ENCODE peak calls at places on chromosomes 1 and 21, in seven cellular contexts. Y, O, R, L, Z, S and F are unnamed samples.

GRCh38 chr1:173779946-173780345 is 44.5 kb upstream of the DARS2 start:
- DNase-seq in Y (no peak), O (no peak), R (no peak), L (no peak), Z (no peak), S (no peak), F (no peak)

GRCh38 chr1:165629848-165630628 is 996 bp upstream of the MGST3 start:
- DNase-seq in Y (no peak), O (no peak), R (no peak), L (no peak), Z (no peak), S (no peak), F (no peak)

GRCh38 chr1:165050246-165050645 is 306.3 kb downstream of the LMX1A start:
- DNase-seq in Y (no peak), O (no peak), R (no peak), L (no peak), Z (no peak), S (no peak), F (no peak)

GRCh38 chr21:15627823-15628222 is 102.0 kb upstream of the USP25 start:
- DNase-seq in Y (no peak), O (no peak), R (no peak), L (no peak), Z (no peak), S (no peak), F (no peak)

GRCh38 chr21:45592208-45592619 is 50.0 kb upstream of the SLC19A1 start:
- DNase-seq in Y (no peak), O (peak; percentile 18), R (no peak), L (no peak), Z (no peak), S (peak; percentile 35), F (no peak)

GRCh38 chr1:40862008-40862863 is at the start of gene CITED4:
- DNase-seq in Y (peak; percentile 98), O (peak; percentile 95), R (peak; percentile 93), L (peak; percentile 91), Z (peak; percentile 93), S (peak; percentile 99), F (peak; percentile 96)

GRCh38 chr1:89908294-89908992 is 86.5 kb upstream of the ZNF326 start:
- DNase-seq in Y (no peak), O (no peak), R (no peak), L (no peak), Z (no peak), S (no peak), F (no peak)

GRCh38 chr1:15656464-15656863 is 27.7 kb upstream of the PLEKHM2 start:
- DNase-seq in Y (no peak), O (no peak), R (no peak), L (no peak), Z (no peak), S (no peak), F (no peak)

GRCh38 chr1:73516458-73516857 is 681.5 kb downstream of the LRRIQ3 start:
- DNase-seq in Y (no peak), O (no peak), R (no peak), L (no peak), Z (no peak), S (no peak), F (no peak)

GRCh38 chr1:223712856-223713494 is 636 bp downstream of the CAPN2 start:
- DNase-seq in Y (no peak), O (peak; percentile 57), R (no peak), L (no peak), Z (no peak), S (peak; percentile 76), F (no peak)

GRCh38 chr21:41953831-41954653 is at the start of gene C2CD2:
- DNase-seq in Y (peak; percentile 80), O (peak; percentile 65), R (peak; percentile 85), L (no peak), Z (no peak), S (peak; percentile 84), F (peak; percentile 60)

GRCh38 chr1:15929258-15929935 is 46.5 kb downstream of the ZBTB17 start:
- DNase-seq in Y (no peak), O (no peak), R (no peak), L (no peak), Z (no peak), S (no peak), F (no peak)

GRCh38 chr1:202505356-202505755 is 156.9 kb downstream of the PPP1R12B start:
- DNase-seq in Y (no peak), O (no peak), R (peak; percentile 94), L (no peak), Z (no peak), S (no peak), F (no peak)

GRCh38 chr1:154711416-154711815 is 103.4 kb upstream of the ADAR start:
- DNase-seq in Y (no peak), O (no peak), R (no peak), L (no peak), Z (no peak), S (no peak), F (no peak)

DNA sequence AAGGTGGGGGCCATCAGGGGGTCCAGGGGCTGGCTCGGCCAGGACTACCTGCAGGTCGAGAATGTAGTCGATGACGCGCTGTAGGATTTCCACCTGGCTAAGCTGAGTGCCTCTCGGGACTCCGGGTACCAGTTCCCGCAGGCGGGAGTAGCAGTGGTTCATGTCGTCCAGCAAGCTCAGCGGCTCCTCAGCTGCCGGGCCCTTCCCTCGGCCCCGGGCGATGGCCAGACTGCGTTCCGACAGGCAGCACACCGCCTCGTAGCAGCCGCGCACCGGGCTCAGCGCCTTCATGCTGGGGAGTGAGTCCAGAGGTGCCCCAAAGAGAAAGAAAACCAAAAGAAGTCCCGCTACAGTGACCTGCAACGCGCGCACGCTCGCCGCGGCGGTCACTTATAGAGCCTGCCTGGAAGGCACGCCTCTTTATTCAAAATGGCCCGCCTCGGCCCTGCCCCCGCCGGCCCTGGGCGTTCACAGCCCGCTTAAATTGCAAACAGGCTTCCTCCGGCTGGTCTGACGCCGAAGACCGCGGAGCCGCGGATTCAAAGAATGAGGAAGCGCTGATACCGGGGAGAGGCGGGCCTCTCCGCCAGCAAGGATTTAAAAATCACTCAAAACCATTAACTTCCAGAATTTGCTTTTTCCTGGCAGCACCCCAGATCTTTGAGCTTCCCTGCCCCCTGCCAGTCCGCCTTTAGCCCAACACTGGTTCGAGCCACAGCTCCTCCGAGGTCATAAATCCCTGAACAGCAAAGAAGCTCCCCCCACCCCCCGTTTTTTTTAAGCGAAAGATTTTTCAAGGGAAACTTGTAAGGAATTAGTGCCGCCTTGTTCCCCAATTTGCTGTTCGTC is at the start of gene ID3:
- DNase-seq in Y (peak; percentile 98), O (peak; percentile 98), R (peak; percentile 99), L (peak; percentile 86), Z (peak; percentile 97), S (peak; percentile 98), F (peak; percentile 98)
- H3K4me1 ChIP-seq in Y (peaks cover 57% of the 10 kb centered on the region), O (peaks cover 86% of the 10 kb centered on the region), R (peaks cover 53% of the 10 kb centered on the region), L (peaks cover 69% of the 10 kb centered on the region), Z (peaks cover 52% of the 10 kb centered on the region), S (peaks cover 51% of the 10 kb centered on the region), F (peaks cover 9% of the 10 kb centered on the region)

GRCh38 chr1:31628931-31629582 is 11.6 kb downstream of the HCRTR1 start:
- DNase-seq in Y (no peak), O (no peak), R (no peak), L (no peak), Z (no peak), S (no peak), F (no peak)
- H3K4me1 ChIP-seq in Y (peaks cover 34% of the 10 kb centered on the region), O (peaks cover 31% of the 10 kb centered on the region), R (peaks cover 9% of the 10 kb centered on the region), L (no peaks in the 10 kb centered on the region), Z (peaks cover 10% of the 10 kb centered on the region), S (peaks cover 20% of the 10 kb centered on the region), F (peaks cover 17% of the 10 kb centered on the region)

GRCh38 chr1:79396901-79397300 is 390.4 kb upstream of the ADGRL4 start:
- DNase-seq in Y (no peak), O (no peak), R (no peak), L (no peak), Z (no peak), S (no peak), F (no peak)

DNA sequence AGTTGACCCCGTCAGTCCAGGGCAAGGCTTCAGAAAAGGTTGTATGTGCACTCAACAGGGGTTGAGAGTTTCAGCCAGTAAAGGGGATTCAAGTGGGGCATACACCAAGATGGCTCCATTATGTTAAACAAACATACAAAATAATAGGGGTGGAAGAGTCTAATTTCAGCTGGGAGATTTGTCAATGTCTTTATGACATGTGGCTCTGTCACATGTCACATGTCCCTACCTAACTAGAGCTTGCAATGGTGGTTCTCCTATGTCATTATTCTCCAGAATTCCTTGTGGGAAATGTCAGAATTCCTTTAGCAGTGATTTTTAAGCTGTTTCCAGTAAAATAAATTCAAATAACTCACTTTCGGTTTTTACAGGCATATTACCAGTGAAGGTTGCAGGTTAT is 392.0 kb upstream of the ADGRL4 start:
- DNase-seq in Y (no peak), O (no peak), R (no peak), L (no peak), Z (no peak), S (no peak), F (no peak)
- H3K4me1 ChIP-seq in Y (no peaks in the 10 kb centered on the region), O (no peaks in the 10 kb centered on the region), R (no peaks in the 10 kb centered on the region), L (no peaks in the 10 kb centered on the region), Z (no peaks in the 10 kb centered on the region), S (no peaks in the 10 kb centered on the region), F (no peaks in the 10 kb centered on the region)

GRCh38 chr1:160546942-160547341 is 23.9 kb upstream of the SLAMF6 start:
- DNase-seq in Y (no peak), O (no peak), R (no peak), L (no peak), Z (no peak), S (no peak), F (no peak)
- H3K4me1 ChIP-seq in Y (no peaks in the 10 kb centered on the region), O (peaks cover 8% of the 10 kb centered on the region), R (peaks cover 5% of the 10 kb centered on the region), L (no peaks in the 10 kb centered on the region), Z (no peaks in the 10 kb centered on the region), S (peaks cover 25% of the 10 kb centered on the region), F (no peaks in the 10 kb centered on the region)

DNA sequence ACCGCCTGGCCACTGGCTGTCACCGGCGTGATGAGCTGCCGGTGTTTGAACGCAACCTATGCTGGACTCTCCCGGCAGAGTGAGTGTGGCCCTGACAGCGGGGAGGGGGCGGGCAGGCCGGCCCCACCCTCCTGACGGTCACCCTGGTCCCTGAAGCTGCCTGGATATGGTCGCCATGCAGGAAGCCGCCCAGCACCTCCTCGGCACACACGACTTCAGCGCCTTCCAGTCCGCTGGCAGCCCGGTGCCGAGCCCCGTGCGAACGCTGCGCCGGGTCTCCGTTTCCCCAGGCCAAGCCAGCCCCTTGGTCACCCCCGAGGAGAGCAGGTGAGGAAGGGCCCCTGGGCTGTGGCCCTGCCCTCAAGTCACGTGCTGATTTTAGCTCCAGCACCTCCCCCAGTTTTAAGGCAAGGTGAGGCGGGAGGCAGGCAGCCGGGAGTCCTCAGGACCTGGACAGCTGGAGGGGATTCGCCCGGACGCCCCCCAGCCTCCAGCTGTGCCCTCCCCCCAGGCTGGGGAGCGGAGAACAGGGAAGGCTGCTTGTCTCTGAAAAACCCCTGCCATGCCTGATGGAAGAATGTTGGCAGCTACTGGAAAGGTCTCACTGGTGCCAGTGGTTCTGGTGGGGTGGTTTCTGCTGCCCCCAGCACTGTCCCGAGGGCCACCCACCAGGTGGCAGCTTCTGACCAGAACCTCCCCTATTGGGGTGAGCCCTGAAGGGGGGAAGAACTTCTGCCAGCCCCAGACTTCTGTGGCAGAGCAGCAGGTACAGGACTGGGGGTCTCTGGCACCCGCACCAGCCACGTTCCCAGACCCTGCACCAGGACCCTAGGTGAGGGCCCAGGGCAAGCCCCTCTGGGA is 1.4 kb downstream of the PUSL1 start:
- DNase-seq in Y (no peak), O (no peak), R (no peak), L (no peak), Z (no peak), S (no peak), F (no peak)
- H3K4me1 ChIP-seq in Y (peaks cover 36% of the 10 kb centered on the region), O (peaks cover 39% of the 10 kb centered on the region), R (peaks cover 18% of the 10 kb centered on the region), L (peaks cover 27% of the 10 kb centered on the region), Z (peaks cover 38% of the 10 kb centered on the region), S (peaks cover 25% of the 10 kb centered on the region), F (peaks cover 27% of the 10 kb centered on the region)

GRCh38 chr1:226666164-226666506 is 72.9 kb downstream of the ITPKB start:
- DNase-seq in Y (no peak), O (no peak), R (no peak), L (no peak), Z (no peak), S (no peak), F (no peak)
- H3K4me1 ChIP-seq in Y (peaks cover 33% of the 10 kb centered on the region), O (peaks cover 72% of the 10 kb centered on the region), R (peaks cover 46% of the 10 kb centered on the region), L (peaks cover 16% of the 10 kb centered on the region), Z (peaks cover 42% of the 10 kb centered on the region), S (peaks cover 26% of the 10 kb centered on the region), F (peaks cover 47% of the 10 kb centered on the region)

GRCh38 chr1:42957229-42957879 is 1.3 kb downstream of the SLC2A1 start:
- DNase-seq in Y (no peak), O (peak; percentile 67), R (no peak), L (no peak), Z (no peak), S (no peak), F (no peak)
- H3K4me1 ChIP-seq in Y (peaks cover 15% of the 10 kb centered on the region), O (peaks cover 46% of the 10 kb centered on the region), R (peaks cover 54% of the 10 kb centered on the region), L (peaks cover 54% of the 10 kb centered on the region), Z (peaks cover 20% of the 10 kb centered on the region), S (no peaks in the 10 kb centered on the region), F (no peaks in the 10 kb centered on the region)